ENCODE peak calls at places on chromosomes 12 and 14, in eight cellular contexts. P, H, R, N, M, D, U and L are unnamed samples.
A peak's percentile ranks its signal among the peaks of the same experiment; 100 is the strongest.

GRCh38 chr12:98401427-98401826 is 114.0 kb upstream of the TMPO start:
- DNase-seq in H (no peak), R (peak; percentile 75), D (no peak), M (no peak), P (no peak), U (no peak), N (no peak), L (peak; percentile 73)

GRCh38 chr14:24892730-24893059 is 157.3 kb downstream of the STXBP6 start:
- DNase-seq in N (no peak), R (no peak), U (no peak), D (no peak), M (no peak), H (no peak), P (no peak), L (no peak)

GRCh38 chr12:56718636-56719035 is 6.5 kb downstream of the NACA start:
- DNase-seq in M (peak; percentile 11), P (no peak), D (no peak), H (no peak), U (no peak), R (no peak), N (no peak), L (no peak)

GRCh38 chr14:64755661-64756265 is 51.5 kb downstream of the PLEKHG3 start:
- DNase-seq in H (peak; percentile 52), N (no peak), D (peak; percentile 46), P (no peak), U (no peak), R (no peak), M (no peak), L (peak; percentile 40)

GRCh38 chr14:90871605-90872233 is 55.5 kb upstream of the TTC7B start:
- DNase-seq in N (no peak), H (no peak), D (no peak), U (no peak), R (no peak), P (no peak), M (no peak), L (no peak)

GRCh38 chr14:102666635-102667034 is 74.2 kb downstream of the RCOR1 start:
- DNase-seq in H (no peak), P (no peak), R (no peak), M (no peak), D (no peak), N (no peak), U (no peak), L (no peak)

GRCh38 chr12:121697093-121697698 is 15.4 kb upstream of the TMEM120B start:
- DNase-seq in D (no peak), U (peak; percentile 59), N (no peak), R (no peak), H (peak; percentile 19), P (no peak), M (no peak), L (peak; percentile 71)

GRCh38 chr14:70916300-70916699 is 9.0 kb downstream of the PCNX1 start:
- DNase-seq in U (no peak), M (no peak), P (no peak), R (no peak), D (no peak), H (no peak), N (no peak), L (no peak)

GRCh38 chr14:95482967-95483842 is 33.2 kb downstream of the SYNE3 start:
- DNase-seq in R (peak; percentile 94), U (no peak), M (peak; percentile 94), H (no peak), P (no peak), N (peak; percentile 91), D (peak; percentile 94), L (peak; percentile 84)

GRCh38 chr12:58086006-58086405 is 144.6 kb downstream of the ATP23 start:
- DNase-seq in H (no peak), N (no peak), P (no peak), M (no peak), R (no peak), U (no peak), D (no peak), L (no peak)

GRCh38 chr12:109111775-109112491 is 4.5 kb upstream of the ACACB start:
- DNase-seq in P (peak; percentile 45), R (no peak), D (no peak), U (peak; percentile 53), H (peak; percentile 24), N (peak; percentile 91), M (peak; percentile 89), L (peak; percentile 24)

GRCh38 chr14:102958461-102958860 is 36.0 kb downstream of the AMN start:
- DNase-seq in R (no peak), N (no peak), P (no peak), U (no peak), H (no peak), M (no peak), D (no peak), L (no peak)

GRCh38 chr14:33348510-33348909 is 409.8 kb downstream of the NPAS3 start:
- DNase-seq in M (no peak), P (no peak), H (no peak), D (no peak), N (no peak), R (no peak), U (no peak), L (no peak)

GRCh38 chr12:123996581-123996980 is 23.6 kb downstream of the ZNF664 start:
- DNase-seq in N (no peak), U (no peak), M (no peak), H (no peak), R (no peak), P (no peak), D (no peak), L (peak; percentile 72)

GRCh38 chr12:6167327-6168280 is 32.6 kb upstream of the CD9 start:
- DNase-seq in U (no peak), P (no peak), D (peak; percentile 83), N (peak; percentile 79), R (peak; percentile 83), M (peak; percentile 91), H (peak; percentile 6), L (peak; percentile 85)

GRCh38 chr12:106303202-106303820 is 778 bp downstream of the TCP11L2 start:
- DNase-seq in P (peak; percentile 84), M (peak; percentile 94), H (peak; percentile 87), N (peak; percentile 90), R (peak; percentile 96), U (peak; percentile 88), D (no peak), L (peak; percentile 52)

GRCh38 chr12:100935929-100936328 is 141.4 kb downstream of the ANO4 start:
- DNase-seq in U (no peak), M (no peak), H (no peak), D (no peak), P (no peak), N (no peak), R (no peak), L (no peak)

GRCh38 chr12:51589557-51590176 is 1.4 kb upstream of the SCN8A start:
- DNase-seq in H (no peak), P (no peak), N (no peak), D (no peak), U (no peak), R (no peak), M (no peak), L (no peak)
- H3K4me3 ChIP-seq in H (peak overlapping the region; percentile 61), P (no peak overlapping the region), N (no peak overlapping the region), D (peak overlapping the region; percentile 67), U (no peak overlapping the region), R (no peak overlapping the region), M (no peak overlapping the region), L (no peak overlapping the region)

GRCh38 chr12:46368138-46368537 is 4.4 kb downstream of the SLC38A2 start:
- DNase-seq in N (no peak), D (no peak), M (no peak), P (no peak), U (no peak), H (no peak), R (no peak), L (no peak)

GRCh38 chr12:46369095-46369473 is 3.5 kb downstream of the SLC38A2 start:
- DNase-seq in P (no peak), M (no peak), H (no peak), N (no peak), D (no peak), R (no peak), U (no peak), L (no peak)

GRCh38 chr12:46369474-46370379 is 2.8 kb downstream of the SLC38A2 start:
- DNase-seq in R (no peak), P (no peak), H (no peak), N (no peak), D (no peak), U (no peak), M (no peak), L (no peak)

GRCh38 chr12:46367351-46368029 is 5.1 kb downstream of the SLC38A2 start:
- DNase-seq in P (no peak), M (no peak), U (no peak), D (no peak), R (no peak), H (no peak), N (no peak), L (no peak)

GRCh38 chr12:46368684-46369083 is 3.9 kb downstream of the SLC38A2 start:
- DNase-seq in R (no peak), P (no peak), H (no peak), U (no peak), N (no peak), D (no peak), M (no peak), L (no peak)
- H3K4me3 ChIP-seq in R (peak overlapping the region; percentile 76), P (no peak overlapping the region), H (peak overlapping the region; percentile 99), U (no peak overlapping the region), N (peak overlapping the region; percentile 88), D (peak overlapping the region; percentile 65), M (peak overlapping the region; percentile 93), L (no peak overlapping the region)

GRCh38 chr12:32483993-32484392 is 84.6 kb downstream of the FGD4 start:
- DNase-seq in R (no peak), P (no peak), M (no peak), H (no peak), D (no peak), N (no peak), U (no peak), L (no peak)

GRCh38 chr12:32478858-32479257 is 79.5 kb downstream of the FGD4 start:
- DNase-seq in M (no peak), H (no peak), N (no peak), U (no peak), P (no peak), D (no peak), R (no peak), L (no peak)

GRCh38 chr12:32486158-32486557 is 86.8 kb downstream of the FGD4 start:
- DNase-seq in M (no peak), N (no peak), R (no peak), U (no peak), H (no peak), D (no peak), P (no peak), L (no peak)

GRCh38 chr12:32483499-32483898 is 84.1 kb downstream of the FGD4 start:
- DNase-seq in N (no peak), R (no peak), D (no peak), M (no peak), U (no peak), P (no peak), H (no peak), L (no peak)

DNA sequence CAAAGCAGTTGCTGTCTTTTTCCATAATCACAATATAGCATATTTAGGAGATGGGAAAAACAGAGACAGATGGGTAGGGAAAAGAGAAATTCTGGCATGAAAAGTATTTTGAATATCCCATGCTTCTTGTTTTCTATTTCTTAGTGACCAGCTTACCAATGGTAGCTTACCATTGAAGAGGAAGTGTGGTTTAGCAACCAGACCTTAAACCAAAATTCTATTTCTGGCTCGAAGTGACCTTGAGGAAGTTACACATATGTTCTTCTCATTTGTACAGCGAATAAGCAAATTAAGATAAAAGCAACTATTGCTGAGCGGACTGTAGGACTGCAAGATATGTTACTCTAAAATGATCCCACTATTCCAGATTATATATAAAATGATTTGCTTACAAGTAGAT is 82.9 kb downstream of the FGD4 start:
- DNase-seq in P (no peak), D (no peak), N (no peak), U (no peak), M (no peak), R (no peak), H (no peak), L (no peak)
- H3K4me3 ChIP-seq in P (no peak overlapping the region), D (no peak overlapping the region), N (no peak overlapping the region), U (no peak overlapping the region), M (no peak overlapping the region), R (no peak overlapping the region), H (no peak overlapping the region), L (no peak overlapping the region)

GRCh38 chr12:116026768-116027550 is 250.5 kb downstream of the MED13L start:
- DNase-seq in N (no peak), H (no peak), M (no peak), R (peak; percentile 21), P (no peak), U (no peak), D (no peak), L (no peak)
- H3K4me3 ChIP-seq in N (no peak overlapping the region), H (no peak overlapping the region), M (no peak overlapping the region), R (no peak overlapping the region), P (no peak overlapping the region), U (no peak overlapping the region), D (no peak overlapping the region), L (no peak overlapping the region)